ENCODE peak calls at places on chromosomes 11 and 22, in seven cellular contexts. One of them, this sample, is unnamed.

GRCh38 chr22:34105461-34106062 is 185.3 kb upstream of the LARGE1 start:
- DNase-seq in GM06990: peak
- DNase-seq in colonic mucosa: peak
- DNase-seq in AG09309: no peak
- DNase-seq in transverse colon: peak
- DNase-seq in lower leg skin: peak
- DNase-seq in lower lobe of right lung: peak
- DNase-seq in this sample: no peak

GRCh38 chr11:46680815-46681214 is 19.6 kb downstream of the ARHGAP1 start:
- DNase-seq in colonic mucosa: no peak
- DNase-seq in transverse colon: no peak
- DNase-seq in AG09309: no peak
- DNase-seq in lower lobe of right lung: no peak
- DNase-seq in lower leg skin: no peak
- DNase-seq in GM06990: no peak
- DNase-seq in this sample: no peak

GRCh38 chr11:36465449-36466163 is 44.5 kb downstream of the TRAF6 start:
- DNase-seq in colonic mucosa: no peak
- DNase-seq in AG09309: no peak
- DNase-seq in lower leg skin: no peak
- DNase-seq in transverse colon: no peak
- DNase-seq in GM06990: no peak
- DNase-seq in lower lobe of right lung: no peak
- DNase-seq in this sample: no peak

GRCh38 chr11:2302280-2302843 is 549 bp downstream of the TSPAN32 start:
- DNase-seq in lower leg skin: no peak
- DNase-seq in GM06990: no peak
- DNase-seq in lower lobe of right lung: peak
- DNase-seq in AG09309: no peak
- DNase-seq in transverse colon: no peak
- DNase-seq in colonic mucosa: peak
- DNase-seq in this sample: no peak

GRCh38 chr11:18408558-18409242 is 3.4 kb upstream of the LDHC start:
- DNase-seq in lower leg skin: no peak
- DNase-seq in transverse colon: no peak
- DNase-seq in lower lobe of right lung: no peak
- DNase-seq in colonic mucosa: no peak
- DNase-seq in GM06990: no peak
- DNase-seq in AG09309: no peak
- DNase-seq in this sample: no peak

GRCh38 chr11:59679347-59679746 is 10.5 kb upstream of the PATL1 start:
- DNase-seq in transverse colon: no peak
- DNase-seq in GM06990: no peak
- DNase-seq in lower leg skin: no peak
- DNase-seq in AG09309: no peak
- DNase-seq in lower lobe of right lung: no peak
- DNase-seq in colonic mucosa: no peak
- DNase-seq in this sample: no peak

GRCh38 chr11:134501406-134502152 is 89.5 kb upstream of the B3GAT1 start:
- DNase-seq in AG09309: no peak
- DNase-seq in lower lobe of right lung: no peak
- DNase-seq in lower leg skin: no peak
- DNase-seq in transverse colon: no peak
- DNase-seq in GM06990: no peak
- DNase-seq in colonic mucosa: no peak
- DNase-seq in this sample: no peak

GRCh38 chr22:20993304-20994127 is 8.4 kb downstream of the THAP7 start:
- DNase-seq in transverse colon: no peak
- DNase-seq in lower leg skin: no peak
- DNase-seq in GM06990: no peak
- DNase-seq in AG09309: no peak
- DNase-seq in lower lobe of right lung: no peak
- DNase-seq in colonic mucosa: no peak
- DNase-seq in this sample: no peak

GRCh38 chr11:65592840-65593517 is 2.6 kb downstream of the KCNK7 start:
- DNase-seq in lower lobe of right lung: no peak
- DNase-seq in AG09309: no peak
- DNase-seq in colonic mucosa: no peak
- DNase-seq in transverse colon: no peak
- DNase-seq in GM06990: no peak
- DNase-seq in lower leg skin: no peak
- DNase-seq in this sample: no peak

GRCh38 chr11:33474866-33475265 is 217.7 kb downstream of the HIPK3 start:
- DNase-seq in AG09309: no peak
- DNase-seq in transverse colon: no peak
- DNase-seq in lower lobe of right lung: no peak
- DNase-seq in GM06990: no peak
- DNase-seq in lower leg skin: no peak
- DNase-seq in colonic mucosa: no peak
- DNase-seq in this sample: no peak

GRCh38 chr11:17479284-17480214 is 2.9 kb upstream of the ABCC8 start:
- DNase-seq in transverse colon: peak
- DNase-seq in colonic mucosa: peak
- DNase-seq in lower leg skin: no peak
- DNase-seq in lower lobe of right lung: no peak
- DNase-seq in GM06990: no peak
- DNase-seq in AG09309: no peak
- DNase-seq in this sample: peak

GRCh38 chr11:44949160-44950035 is 1.3 kb downstream of the TP53I11 start:
- DNase-seq in AG09309: no peak
- DNase-seq in colonic mucosa: peak
- DNase-seq in GM06990: no peak
- DNase-seq in lower lobe of right lung: peak
- DNase-seq in transverse colon: peak
- DNase-seq in lower leg skin: no peak
- DNase-seq in this sample: peak

GRCh38 chr11:66848671-66849500 is 5.6 kb downstream of the RCE1 start:
- DNase-seq in transverse colon: no peak
- DNase-seq in AG09309: no peak
- DNase-seq in lower leg skin: no peak
- DNase-seq in lower lobe of right lung: no peak
- DNase-seq in colonic mucosa: no peak
- DNase-seq in GM06990: peak
- DNase-seq in this sample: no peak

DNA sequence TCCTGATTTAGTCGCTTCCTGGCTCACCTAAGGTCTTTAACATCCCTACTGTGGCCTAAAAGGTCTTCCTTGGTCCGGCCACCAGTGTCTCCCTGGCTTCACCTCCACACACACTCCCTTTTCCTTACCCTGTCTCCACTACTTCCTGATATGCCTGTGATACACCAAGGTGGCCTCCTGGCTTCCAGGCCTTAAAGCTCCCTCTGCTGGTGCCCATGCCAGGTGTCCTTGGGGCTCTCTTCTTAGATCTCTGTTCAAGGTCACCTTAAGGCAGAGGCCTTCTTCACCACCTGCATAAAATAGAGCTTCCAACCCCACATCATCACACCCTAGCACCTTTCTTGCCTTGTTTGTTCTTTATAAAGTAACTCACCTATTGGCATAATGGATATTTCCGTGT is 787.7 kb downstream of the NTM start:
- DNase-seq in lower lobe of right lung: no peak
- DNase-seq in GM06990: no peak
- DNase-seq in lower leg skin: no peak
- DNase-seq in AG09309: no peak
- DNase-seq in colonic mucosa: no peak
- DNase-seq in transverse colon: no peak
- DNase-seq in this sample: peak
- TF ChIP-seq CTCF in lower lobe of right lung: peak
- TF ChIP-seq CTCF in GM06990: peak
- TF ChIP-seq CTCF in lower leg skin: no peak
- TF ChIP-seq CTCF in AG09309: peak
- TF ChIP-seq CTCF in colonic mucosa: no peak
- TF ChIP-seq CTCF in transverse colon: no peak
- TF ChIP-seq CTCF in this sample: peak

GRCh38 chr22:23565288-23565941 is 14.7 kb downstream of the IGLL1 start:
- DNase-seq in lower lobe of right lung: no peak
- DNase-seq in GM06990: no peak
- DNase-seq in lower leg skin: no peak
- DNase-seq in colonic mucosa: peak
- DNase-seq in transverse colon: peak
- DNase-seq in AG09309: no peak
- DNase-seq in this sample: peak

GRCh38 chr22:23564276-23564675 is 15.8 kb downstream of the IGLL1 start:
- DNase-seq in colonic mucosa: no peak
- DNase-seq in lower leg skin: no peak
- DNase-seq in AG09309: no peak
- DNase-seq in lower lobe of right lung: no peak
- DNase-seq in GM06990: no peak
- DNase-seq in transverse colon: no peak
- DNase-seq in this sample: no peak

GRCh38 chr22:23566716-23567475 is 13.2 kb downstream of the IGLL1 start:
- DNase-seq in lower leg skin: no peak
- DNase-seq in AG09309: no peak
- DNase-seq in colonic mucosa: no peak
- DNase-seq in lower lobe of right lung: no peak
- DNase-seq in GM06990: no peak
- DNase-seq in transverse colon: no peak
- DNase-seq in this sample: no peak

GRCh38 chr22:23563111-23563510 is 17.0 kb downstream of the IGLL1 start:
- DNase-seq in GM06990: no peak
- DNase-seq in lower lobe of right lung: no peak
- DNase-seq in AG09309: no peak
- DNase-seq in colonic mucosa: no peak
- DNase-seq in transverse colon: no peak
- DNase-seq in lower leg skin: no peak
- DNase-seq in this sample: no peak

DNA sequence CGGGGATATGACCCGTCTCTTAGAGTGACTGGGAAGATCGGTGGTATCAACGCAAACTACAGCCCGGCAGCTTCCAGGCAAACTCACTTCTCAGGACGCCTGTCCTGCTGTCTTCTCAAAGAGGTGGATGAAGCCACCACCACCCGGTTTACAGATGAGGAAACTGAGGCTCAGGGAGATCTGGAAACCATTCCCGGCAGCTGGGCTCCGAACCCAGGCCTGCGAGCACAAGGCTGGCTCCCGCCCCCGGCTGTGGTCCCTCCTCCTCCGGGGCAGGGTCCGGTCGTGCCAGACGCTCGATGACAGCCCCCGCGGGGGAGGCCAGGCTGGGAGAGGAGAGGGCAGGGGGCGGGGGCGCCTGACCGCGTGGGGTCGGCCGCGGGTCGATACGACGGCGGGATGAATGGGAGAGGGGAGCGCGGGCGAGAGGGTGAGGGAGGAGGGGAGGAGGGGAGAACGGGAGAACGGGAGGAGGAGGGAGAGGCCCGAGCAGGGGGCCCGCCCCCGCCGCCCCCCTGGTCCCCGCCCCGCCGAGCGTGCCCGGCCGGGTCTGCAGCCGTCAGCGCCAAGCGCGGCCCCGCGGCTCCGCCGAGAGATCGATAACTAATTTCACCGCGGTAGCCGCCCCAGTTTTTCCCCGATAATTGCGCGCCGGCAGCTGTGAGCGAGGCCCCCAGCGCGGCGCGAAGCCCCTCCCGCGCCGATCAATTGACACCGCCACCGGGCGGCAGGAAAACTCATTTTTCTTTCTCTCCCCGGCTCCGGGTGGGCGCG is 14.0 kb downstream of the IGLL1 start:
- DNase-seq in GM06990: no peak
- DNase-seq in lower lobe of right lung: no peak
- DNase-seq in AG09309: no peak
- DNase-seq in lower leg skin: no peak
- DNase-seq in colonic mucosa: no peak
- DNase-seq in transverse colon: no peak
- DNase-seq in this sample: no peak
- H3K4me3 ChIP-seq in GM06990: no peak
- H3K4me3 ChIP-seq in lower lobe of right lung: peak
- H3K4me3 ChIP-seq in AG09309: no peak
- H3K4me3 ChIP-seq in lower leg skin: no peak
- H3K4me3 ChIP-seq in colonic mucosa: peak
- H3K4me3 ChIP-seq in transverse colon: peak
- H3K4me3 ChIP-seq in this sample: no peak

DNA sequence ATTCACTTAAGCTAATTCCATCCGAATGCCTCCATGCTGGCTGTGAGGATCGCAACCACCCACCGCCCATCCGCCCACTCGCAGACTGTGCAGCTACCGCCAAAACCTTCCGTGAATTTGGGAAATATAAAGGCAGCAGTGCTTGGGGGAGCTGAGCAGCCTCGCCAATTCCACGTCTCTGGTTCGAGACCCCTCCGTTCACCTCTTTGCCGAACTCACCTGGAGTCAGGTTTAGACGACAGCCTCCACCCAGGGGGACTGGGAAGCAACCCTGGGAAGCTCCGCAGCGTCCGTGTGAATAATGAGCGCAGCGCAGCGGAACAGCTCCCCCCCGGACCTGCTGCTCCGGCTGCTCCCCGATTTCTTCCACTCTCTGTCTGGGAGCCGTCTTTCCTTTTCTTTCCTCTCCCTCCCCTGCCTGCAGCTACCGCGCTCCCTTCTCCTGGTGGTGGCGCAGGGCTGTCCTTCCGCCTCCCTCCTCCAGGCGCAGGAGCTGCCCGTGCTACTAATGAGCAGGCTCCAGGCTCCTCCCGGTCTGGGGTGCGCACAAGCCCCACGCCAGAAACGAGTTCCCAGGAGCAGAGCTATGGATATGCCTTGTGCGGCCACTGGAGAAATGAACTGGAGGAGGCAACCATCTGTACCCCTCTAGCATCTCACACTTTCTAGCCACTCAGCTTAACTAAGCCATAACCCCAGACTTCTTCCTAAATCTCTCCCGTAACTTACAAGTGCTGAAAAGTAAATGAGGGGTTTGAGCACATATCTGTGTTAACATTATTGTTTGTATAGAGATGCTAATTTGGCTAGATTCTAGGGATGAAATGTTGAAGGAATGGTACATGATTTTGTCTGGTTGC is 107.3 kb downstream of the XKR3 start:
- DNase-seq in lower leg skin: no peak
- DNase-seq in AG09309: no peak
- DNase-seq in lower lobe of right lung: no peak
- DNase-seq in colonic mucosa: no peak
- DNase-seq in GM06990: no peak
- DNase-seq in transverse colon: no peak
- DNase-seq in this sample: no peak
- TF ChIP-seq CTCF in lower leg skin: no peak
- TF ChIP-seq CTCF in AG09309: no peak
- TF ChIP-seq CTCF in lower lobe of right lung: no peak
- TF ChIP-seq CTCF in colonic mucosa: no peak
- TF ChIP-seq CTCF in GM06990: no peak
- TF ChIP-seq CTCF in transverse colon: no peak
- TF ChIP-seq CTCF in this sample: no peak

DNA sequence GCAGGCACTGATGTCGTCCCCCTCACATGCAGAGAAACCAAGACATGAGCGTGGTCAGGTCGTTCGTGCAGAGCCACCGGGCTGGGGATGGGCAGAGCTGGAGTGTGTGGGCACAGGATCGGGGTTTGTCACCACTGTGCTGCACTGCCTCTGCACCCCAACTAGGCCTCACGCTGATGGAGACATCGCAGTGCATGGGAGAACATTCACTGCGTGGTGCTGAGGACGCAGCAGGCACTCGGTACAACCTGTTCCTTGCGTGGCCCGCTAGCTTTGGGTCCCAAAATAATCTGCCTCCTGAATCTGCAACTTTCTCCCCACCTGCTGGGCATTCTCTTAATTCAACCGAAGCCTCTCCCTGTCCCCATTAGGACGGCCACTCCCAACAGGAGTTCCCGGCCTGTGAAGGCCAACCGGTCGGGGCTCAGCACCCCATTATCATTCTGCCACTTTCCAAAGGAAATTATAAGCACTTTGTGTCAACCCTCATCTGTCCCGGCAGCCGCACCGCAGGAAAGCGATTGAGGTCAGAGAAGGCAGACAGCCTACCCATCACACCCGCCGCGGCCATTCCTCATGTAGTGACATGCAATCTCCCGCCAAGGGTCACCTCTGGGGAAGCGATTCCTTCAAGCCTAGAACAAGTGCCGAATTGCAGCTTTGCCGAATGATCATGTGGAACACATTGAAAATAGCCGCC is 490.4 kb downstream of the MN1 start:
- DNase-seq in lower leg skin: no peak
- DNase-seq in AG09309: no peak
- DNase-seq in transverse colon: no peak
- DNase-seq in colonic mucosa: no peak
- DNase-seq in GM06990: no peak
- DNase-seq in lower lobe of right lung: no peak
- DNase-seq in this sample: no peak
- H3K4me3 ChIP-seq in lower leg skin: no peak
- H3K4me3 ChIP-seq in AG09309: no peak
- H3K4me3 ChIP-seq in transverse colon: no peak
- H3K4me3 ChIP-seq in colonic mucosa: no peak
- H3K4me3 ChIP-seq in GM06990: no peak
- H3K4me3 ChIP-seq in lower lobe of right lung: no peak
- H3K4me3 ChIP-seq in this sample: no peak

This sample was measured in fibroblast of pulmonary artery.